ENCODE peak calls at places on chromosome 12, in nine cellular contexts. U is caudate nucleus; C is ACHN; A is AG09309; B is posterior cingulate gyrus; V is CD8-positive, alpha-beta memory T cell; S is uterus; Q is stimulated activated CD8-positive, alpha-beta memory T cell treated with anti-CD3 and anti-CD28 coated beads, Interleukin-12 subunit alpha, Interleukin-12 subunit beta, amount 100 ng/mL, for 1 hour; E is cardiac fibroblast. T is an unnamed sample.

GRCh38 chr12:116539361-116539771 is 19.8 kb upstream of the MAP1LC3B2 start:
- DNase-seq in U (no peak), C (no peak), A (no peak), B (no peak), V (no peak), S (no peak), Q (no peak), E (peak), T (no peak)

GRCh38 chr12:69534389-69534822 is 50.9 kb upstream of the CCT2 start:
- DNase-seq in U (peak), C (peak), A (peak), B (peak), V (no peak), S (peak), Q (no peak), E (peak), T (peak)

GRCh38 chr12:79844693-79845092 is 90.2 kb downstream of the PPP1R12A start:
- DNase-seq in U (no peak), C (peak), A (peak), B (no peak), V (no peak), S (no peak), Q (no peak), E (peak), T (no peak)

GRCh38 chr12:108338915-108339657 is at the start of gene CMKLR1:
- DNase-seq in U (no peak), C (no peak), A (no peak), B (no peak), V (no peak), S (peak), Q (no peak), E (no peak), T (no peak)

GRCh38 chr12:56252649-56253048 is 5.5 kb downstream of the ANKRD52 start:
- DNase-seq in U (no peak), C (no peak), A (no peak), B (no peak), V (no peak), S (no peak), Q (no peak), E (no peak), T (no peak)

GRCh38 chr12:94207467-94208432 is 59.4 kb downstream of the PLXNC1 start:
- DNase-seq in U (no peak), C (no peak), A (no peak), B (no peak), V (peak), S (no peak), Q (no peak), E (peak), T (peak)

GRCh38 chr12:68236421-68237059 is 10.9 kb upstream of the IL26 start:
- DNase-seq in U (no peak), C (peak), A (no peak), B (no peak), V (peak), S (no peak), Q (peak), E (no peak), T (peak)

GRCh38 chr12:7116196-7116595 is 7.2 kb upstream of the C1RL start:
- DNase-seq in U (no peak), C (no peak), A (no peak), B (no peak), V (no peak), S (no peak), Q (no peak), E (no peak), T (no peak)

GRCh38 chr12:130799051-130799450 is 40.0 kb downstream of the STX2 start:
- DNase-seq in U (no peak), C (no peak), A (no peak), B (no peak), V (no peak), S (no peak), Q (no peak), E (no peak), T (no peak)

GRCh38 chr12:98645572-98646067 is 530 bp downstream of the APAF1 start:
- DNase-seq in U (no peak), C (peak), A (no peak), B (no peak), V (no peak), S (peak), Q (no peak), E (peak), T (peak)

GRCh38 chr12:116346222-116346621 is 68.7 kb upstream of the MED13L start:
- DNase-seq in U (no peak), C (no peak), A (no peak), B (no peak), V (no peak), S (no peak), Q (no peak), E (peak), T (no peak)

GRCh38 chr12:130280226-130280625 is 57.5 kb upstream of the PIWIL1 start:
- DNase-seq in U (no peak), C (no peak), A (no peak), B (no peak), V (no peak), S (no peak), Q (no peak), E (no peak), T (peak)

GRCh38 chr12:65825573-65826512 is 1.6 kb downstream of the HMGA2 start:
- DNase-seq in U (no peak), C (peak), A (no peak), B (peak), V (no peak), S (no peak), Q (no peak), E (peak), T (no peak)

T was measured in activated T-helper 2 cell treated with anti-CD3 and anti-CD28 coated beads, Interferon-gamma antibody, Interleukin-2, Interleukin-4, amounts not matched to agents 10 μg/mL and 5 μg/mL and 100 μg/mL, durations not matched to agents 14 hours and 24 hours and 36 hours.